ENCODE peak calls at places on chromosomes 5 and 9, in five cellular contexts. One of them, this sample, is unnamed.

GRCh38 chr5:153490124-153491085 is at the start of gene GRIA1:
- DNase-seq in endodermal cell: peak
- DNase-seq in HCT116: no peak
- DNase-seq in CD8-positive, alpha-beta memory T cell: no peak
- DNase-seq in kidney: no peak
- DNase-seq in this sample: no peak

GRCh38 chr5:14035859-14036440 is 91.5 kb upstream of the DNAH5 start:
- DNase-seq in endodermal cell: peak
- DNase-seq in HCT116: peak
- DNase-seq in CD8-positive, alpha-beta memory T cell: no peak
- DNase-seq in kidney: no peak
- DNase-seq in this sample: peak

GRCh38 chr5:66306105-66306843 is 162.2 kb downstream of the SREK1 start:
- DNase-seq in endodermal cell: peak
- DNase-seq in HCT116: peak
- DNase-seq in CD8-positive, alpha-beta memory T cell: no peak
- DNase-seq in kidney: no peak
- DNase-seq in this sample: peak

GRCh38 chr5:165630211-165630866 is 2124.9 kb downstream of the MAT2B start:
- DNase-seq in endodermal cell: peak
- DNase-seq in HCT116: no peak
- DNase-seq in CD8-positive, alpha-beta memory T cell: no peak
- DNase-seq in kidney: peak
- DNase-seq in this sample: peak

GRCh38 chr9:74645007-74645639 is 148.0 kb downstream of the RORB start:
- DNase-seq in endodermal cell: no peak
- DNase-seq in HCT116: peak
- DNase-seq in CD8-positive, alpha-beta memory T cell: no peak
- DNase-seq in kidney: no peak
- DNase-seq in this sample: peak

GRCh38 chr5:117740268-117740667 is 1165.6 kb upstream of the SEMA6A start:
- DNase-seq in endodermal cell: no peak
- DNase-seq in HCT116: no peak
- DNase-seq in CD8-positive, alpha-beta memory T cell: no peak
- DNase-seq in kidney: no peak
- DNase-seq in this sample: no peak

GRCh38 chr5:56489272-56489671 is 256.1 kb upstream of the ANKRD55 start:
- DNase-seq in endodermal cell: no peak
- DNase-seq in HCT116: no peak
- DNase-seq in CD8-positive, alpha-beta memory T cell: no peak
- DNase-seq in kidney: no peak
- DNase-seq in this sample: no peak

GRCh38 chr5:72205431-72206009 is 98.2 kb downstream of the MAP1B start:
- DNase-seq in endodermal cell: no peak
- DNase-seq in HCT116: no peak
- DNase-seq in CD8-positive, alpha-beta memory T cell: no peak
- DNase-seq in kidney: no peak
- DNase-seq in this sample: no peak

GRCh38 chr9:114059047-114059803 is 18.9 kb downstream of the AMBP start:
- DNase-seq in endodermal cell: peak
- DNase-seq in HCT116: no peak
- DNase-seq in CD8-positive, alpha-beta memory T cell: no peak
- DNase-seq in kidney: no peak
- DNase-seq in this sample: no peak

GRCh38 chr5:67809589-67809988 is 406.0 kb upstream of the PIK3R1 start:
- DNase-seq in endodermal cell: no peak
- DNase-seq in HCT116: no peak
- DNase-seq in CD8-positive, alpha-beta memory T cell: no peak
- DNase-seq in kidney: no peak
- DNase-seq in this sample: peak

GRCh38 chr5:111454198-111454606 is 58.1 kb downstream of the STARD4 start:
- DNase-seq in endodermal cell: no peak
- DNase-seq in HCT116: no peak
- DNase-seq in CD8-positive, alpha-beta memory T cell: no peak
- DNase-seq in kidney: no peak
- DNase-seq in this sample: peak

GRCh38 chr5:73451218-73452130 is 2.9 kb upstream of the FOXD1 start:
- DNase-seq in endodermal cell: peak
- DNase-seq in HCT116: no peak
- DNase-seq in CD8-positive, alpha-beta memory T cell: peak
- DNase-seq in kidney: peak
- DNase-seq in this sample: peak

GRCh38 chr5:23235246-23235645 is 272.2 kb upstream of the PRDM9 start:
- DNase-seq in endodermal cell: no peak
- DNase-seq in HCT116: no peak
- DNase-seq in CD8-positive, alpha-beta memory T cell: no peak
- DNase-seq in kidney: no peak
- DNase-seq in this sample: no peak

DNA sequence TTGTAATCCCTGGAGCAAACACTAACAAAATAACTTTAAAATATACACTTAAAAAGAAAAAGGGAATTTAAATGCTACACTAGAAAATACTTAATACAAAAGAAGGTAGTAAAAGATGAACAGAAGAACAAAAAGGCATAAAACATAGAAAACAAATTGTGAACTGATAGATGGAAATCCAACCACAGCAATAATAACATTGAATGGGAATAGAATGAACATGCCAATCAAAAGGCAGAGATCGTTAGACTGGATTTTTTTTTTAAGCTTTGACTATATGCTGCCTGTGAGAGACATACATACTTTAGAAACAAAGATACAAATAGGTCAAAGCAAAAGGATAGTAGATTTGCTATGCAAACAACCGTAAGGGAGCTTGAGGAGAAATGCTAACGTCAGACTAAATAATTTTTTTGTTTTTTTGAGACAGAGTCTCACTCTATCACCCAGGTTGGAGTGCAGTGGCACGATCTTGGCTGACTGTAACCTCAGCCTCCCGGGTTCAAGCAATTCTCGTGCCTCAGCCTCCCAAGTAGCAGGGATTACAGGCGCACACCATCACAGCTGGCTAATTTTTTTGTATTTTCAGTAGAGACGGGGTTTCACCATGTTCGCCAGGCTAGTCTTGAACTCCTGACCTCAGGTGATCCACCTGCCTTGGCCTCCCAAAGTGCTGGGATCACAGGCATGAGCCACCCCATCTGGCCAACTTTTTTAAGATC is 6.5 kb downstream of the ABO start:
- DNase-seq in endodermal cell: no peak
- DNase-seq in HCT116: no peak
- DNase-seq in CD8-positive, alpha-beta memory T cell: no peak
- DNase-seq in kidney: no peak
- DNase-seq in this sample: no peak
- H3K4me3 ChIP-seq in endodermal cell: no peak
- H3K4me3 ChIP-seq in HCT116: no peak
- H3K4me3 ChIP-seq in CD8-positive, alpha-beta memory T cell: no peak
- H3K4me3 ChIP-seq in kidney: no peak
- H3K4me3 ChIP-seq in this sample: no peak

GRCh38 chr9:95821999-95822398 is 53.5 kb upstream of the ERCC6L2 start:
- DNase-seq in endodermal cell: no peak
- DNase-seq in HCT116: no peak
- DNase-seq in CD8-positive, alpha-beta memory T cell: no peak
- DNase-seq in kidney: no peak
- DNase-seq in this sample: no peak
- H3K27ac ChIP-seq in endodermal cell: no peak
- H3K27ac ChIP-seq in HCT116: no peak
- H3K27ac ChIP-seq in CD8-positive, alpha-beta memory T cell: no peak
- H3K27ac ChIP-seq in kidney: no peak
- H3K27ac ChIP-seq in this sample: no peak

GRCh38 chr5:684771-685216 is 8.4 kb downstream of the TPPP start:
- DNase-seq in endodermal cell: peak
- DNase-seq in HCT116: no peak
- DNase-seq in CD8-positive, alpha-beta memory T cell: no peak
- DNase-seq in kidney: peak
- DNase-seq in this sample: no peak
- H3K4me3 ChIP-seq in endodermal cell: no peak
- H3K4me3 ChIP-seq in HCT116: no peak
- H3K4me3 ChIP-seq in CD8-positive, alpha-beta memory T cell: no peak
- H3K4me3 ChIP-seq in kidney: no peak
- H3K4me3 ChIP-seq in this sample: no peak

GRCh38 chr5:158502686-158503085 is 597.0 kb downstream of the EBF1 start:
- DNase-seq in endodermal cell: no peak
- DNase-seq in HCT116: no peak
- DNase-seq in CD8-positive, alpha-beta memory T cell: no peak
- DNase-seq in kidney: peak
- DNase-seq in this sample: no peak
- H3K27ac ChIP-seq in endodermal cell: no peak
- H3K27ac ChIP-seq in HCT116: no peak
- H3K27ac ChIP-seq in CD8-positive, alpha-beta memory T cell: no peak
- H3K27ac ChIP-seq in kidney: no peak
- H3K27ac ChIP-seq in this sample: no peak

DNA sequence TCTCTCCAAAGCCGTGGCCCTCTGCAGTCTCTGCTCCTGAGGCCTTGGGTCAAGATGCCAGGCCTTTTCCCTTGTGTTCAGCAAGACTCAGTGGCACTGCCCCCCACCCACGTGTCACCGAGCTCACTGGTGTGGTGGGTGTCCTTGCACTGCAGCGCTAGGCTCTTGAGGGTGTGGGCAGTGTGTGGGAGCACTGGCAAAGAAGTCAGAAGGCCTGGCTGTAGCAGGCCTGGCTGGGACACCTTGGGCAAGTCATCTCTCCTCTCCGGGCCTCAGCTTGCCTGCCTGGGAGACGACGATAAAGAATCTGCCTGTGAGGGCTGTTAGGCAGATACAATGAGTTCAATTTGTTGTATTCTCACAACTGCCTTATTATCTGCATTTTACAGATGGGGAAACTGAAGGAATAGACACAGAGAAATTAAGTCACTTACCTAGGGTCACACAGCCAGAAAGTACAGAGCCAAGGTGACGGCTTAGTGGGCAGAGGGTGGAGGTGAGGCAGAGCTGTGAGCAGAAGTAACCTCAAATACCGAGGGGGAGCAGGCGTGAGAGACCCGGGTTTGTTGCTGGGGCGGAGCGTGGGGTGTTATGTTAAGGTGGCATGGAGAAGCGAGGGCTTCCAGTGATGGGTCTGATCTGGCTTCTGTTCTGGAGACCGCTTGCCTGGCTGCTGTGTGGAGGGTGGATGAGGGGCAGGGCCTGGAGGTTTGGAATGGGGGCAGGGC is 1.3 kb downstream of the TSPAN17 start:
- DNase-seq in endodermal cell: no peak
- DNase-seq in HCT116: no peak
- DNase-seq in CD8-positive, alpha-beta memory T cell: peak
- DNase-seq in kidney: peak
- DNase-seq in this sample: no peak
- H3K4me3 ChIP-seq in endodermal cell: peak
- H3K4me3 ChIP-seq in HCT116: peak
- H3K4me3 ChIP-seq in CD8-positive, alpha-beta memory T cell: peak
- H3K4me3 ChIP-seq in kidney: peak
- H3K4me3 ChIP-seq in this sample: peak